ENCODE peak calls at places on chromosomes 7 and 10, in nine cellular contexts. F is A549; O is CD4-positive, alpha-beta T cell; I is left ventricle myocardium inferior; G is WERI-Rb-1; W is transverse colon; Q is tibial nerve; S is GM13976; D is endothelial cell. T is an unnamed sample.

GRCh38 chr7:82506208-82506607 is 62.6 kb upstream of the CACNA2D1 start:
- DNase-seq in F (no peak), O (no peak), I (no peak), G (no peak), W (no peak), Q (no peak), S (no peak), D (no peak), T (no peak)

GRCh38 chr10:110684800-110685446 is 40.8 kb downstream of the RBM20 start:
- DNase-seq in F (no peak), O (no peak), I (no peak), G (no peak), W (no peak), Q (no peak), S (no peak), D (no peak), T (no peak)

GRCh38 chr10:66550351-66550750 is 375.5 kb upstream of the LRRTM3 start:
- DNase-seq in F (no peak), O (no peak), I (no peak), G (no peak), W (no peak), Q (no peak), S (no peak), D (no peak), T (no peak)

GRCh38 chr10:110648743-110649651 is 4.9 kb downstream of the RBM20 start:
- DNase-seq in F (no peak), O (no peak), I (no peak), G (no peak), W (no peak), Q (no peak), S (no peak), D (no peak), T (no peak)

GRCh38 chr7:26046878-26047277 is 105.1 kb upstream of the NFE2L3 start:
- DNase-seq in F (no peak), O (no peak), I (no peak), G (no peak), W (no peak), Q (no peak), S (no peak), D (no peak), T (no peak)

GRCh38 chr7:77877800-77878199 is 79.2 kb downstream of the PHTF2 start:
- DNase-seq in F (no peak), O (no peak), I (no peak), G (no peak), W (no peak), Q (no peak), S (no peak), D (no peak), T (no peak)

GRCh38 chr7:123727071-123727837 is 21.5 kb downstream of the WASL start:
- DNase-seq in F (peak), O (no peak), I (no peak), G (no peak), W (no peak), Q (no peak), S (no peak), D (no peak), T (no peak)

GRCh38 chr7:28297821-28298439 is 114.4 kb upstream of the CREB5 start:
- DNase-seq in F (no peak), O (no peak), I (no peak), G (no peak), W (no peak), Q (no peak), S (no peak), D (no peak), T (no peak)

GRCh38 chr10:115250784-115251183 is 157.6 kb downstream of the ATRNL1 start:
- DNase-seq in F (no peak), O (no peak), I (no peak), G (no peak), W (no peak), Q (no peak), S (no peak), D (no peak), T (no peak)

GRCh38 chr10:86046845-86047460 is 319.6 kb downstream of the GRID1 start:
- DNase-seq in F (no peak), O (no peak), I (no peak), G (no peak), W (no peak), Q (no peak), S (no peak), D (no peak), T (peak)

GRCh38 chr7:46532571-46532970 is 611.5 kb upstream of the IGFBP3 start:
- DNase-seq in F (no peak), O (no peak), I (no peak), G (no peak), W (no peak), Q (no peak), S (no peak), D (no peak), T (no peak)

GRCh38 chr10:119308089-119308488 is 100.7 kb downstream of the GRK5 start:
- DNase-seq in F (no peak), O (no peak), I (no peak), G (no peak), W (no peak), Q (no peak), S (no peak), D (no peak), T (no peak)

GRCh38 chr7:43460733-43461348 is 122.1 kb upstream of the STK17A start:
- DNase-seq in F (no peak), O (no peak), I (no peak), G (no peak), W (no peak), Q (no peak), S (no peak), D (no peak), T (no peak)

GRCh38 chr10:52030051-52030867 is 283.8 kb upstream of the DKK1 start:
- DNase-seq in F (no peak), O (no peak), I (no peak), G (no peak), W (no peak), Q (no peak), S (no peak), D (no peak), T (no peak)

GRCh38 chr10:125768217-125768616 is 7.4 kb downstream of the MMP21 start:
- DNase-seq in F (no peak), O (no peak), I (no peak), G (no peak), W (no peak), Q (no peak), S (no peak), D (no peak), T (no peak)

GRCh38 chr10:15571570-15571969 is 148.2 kb downstream of the ITGA8 start:
- DNase-seq in F (no peak), O (no peak), I (peak), G (no peak), W (no peak), Q (peak), S (no peak), D (no peak), T (no peak)

GRCh38 chr10:100038561-100039071 is 28.9 kb upstream of the DNMBP start:
- DNase-seq in F (no peak), O (no peak), I (no peak), G (no peak), W (peak), Q (no peak), S (no peak), D (no peak), T (no peak)

GRCh38 chr7:133358728-133359127 is 105.8 kb downstream of the EXOC4 start:
- DNase-seq in F (no peak), O (no peak), I (no peak), G (no peak), W (no peak), Q (no peak), S (no peak), D (no peak), T (no peak)

GRCh38 chr10:48885376-48885775 is 54.3 kb downstream of the LRRC18 start:
- DNase-seq in F (peak), O (no peak), I (no peak), G (peak), W (no peak), Q (no peak), S (no peak), D (peak), T (peak)

GRCh38 chr10:84531396-84531795 is 203.0 kb downstream of the CCSER2 start:
- DNase-seq in F (no peak), O (no peak), I (no peak), G (no peak), W (no peak), Q (no peak), S (no peak), D (no peak), T (no peak)

GRCh38 chr7:50682079-50682478 is 100.6 kb downstream of the GRB10 start:
- DNase-seq in F (no peak), O (no peak), I (no peak), G (no peak), W (no peak), Q (no peak), S (no peak), D (no peak), T (no peak)

GRCh38 chr10:79178614-79179403 is 110.0 kb downstream of the ZMIZ1 start:
- DNase-seq in F (no peak), O (no peak), I (no peak), G (peak), W (no peak), Q (no peak), S (no peak), D (peak), T (no peak)

GRCh38 chr10:128092454-128092853 is 33.8 kb downstream of the MKI67 start:
- DNase-seq in F (no peak), O (no peak), I (no peak), G (no peak), W (no peak), Q (no peak), S (no peak), D (no peak), T (no peak)

GRCh38 chr10:116170815-116171250 is 102.2 kb downstream of the GFRA1 start:
- DNase-seq in F (no peak), O (no peak), I (no peak), G (peak), W (no peak), Q (no peak), S (no peak), D (no peak), T (no peak)

GRCh38 chr10:71634531-71635164 is 84.9 kb downstream of the C10orf105 start:
- DNase-seq in F (no peak), O (no peak), I (peak), G (peak), W (peak), Q (no peak), S (no peak), D (no peak), T (no peak)

GRCh38 chr10:32125023-32125422 is 68.8 kb upstream of the KIF5B start:
- DNase-seq in F (no peak), O (no peak), I (no peak), G (no peak), W (no peak), Q (no peak), S (no peak), D (no peak), T (no peak)

GRCh38 chr7:132485600-132486594 is 90.4 kb downstream of the PLXNA4 start:
- DNase-seq in F (no peak), O (peak), I (peak), G (no peak), W (no peak), Q (peak), S (no peak), D (no peak), T (peak)

GRCh38 chr10:3037182-3037581 is 30.2 kb upstream of the PFKP start:
- DNase-seq in F (no peak), O (no peak), I (no peak), G (no peak), W (no peak), Q (no peak), S (no peak), D (no peak), T (no peak)

GRCh38 chr7:151809156-151809863 is 67.6 kb downstream of the PRKAG2 start:
- DNase-seq in F (no peak), O (no peak), I (no peak), G (no peak), W (no peak), Q (no peak), S (no peak), D (no peak), T (no peak)

GRCh38 chr10:92886334-92886961 is 38.1 kb downstream of the EXOC6 start:
- DNase-seq in F (peak), O (no peak), I (no peak), G (no peak), W (no peak), Q (no peak), S (no peak), D (no peak), T (no peak)

GRCh38 chr10:97117372-97117771 is 68.4 kb downstream of the SLIT1 start:
- DNase-seq in F (peak), O (no peak), I (no peak), G (peak), W (no peak), Q (no peak), S (no peak), D (no peak), T (peak)
- TF ChIP-seq CTCF in F (peak), O (no peak), I (peak), G (peak), W (peak), Q (no peak), S (peak), D (peak), T (peak)

DNA sequence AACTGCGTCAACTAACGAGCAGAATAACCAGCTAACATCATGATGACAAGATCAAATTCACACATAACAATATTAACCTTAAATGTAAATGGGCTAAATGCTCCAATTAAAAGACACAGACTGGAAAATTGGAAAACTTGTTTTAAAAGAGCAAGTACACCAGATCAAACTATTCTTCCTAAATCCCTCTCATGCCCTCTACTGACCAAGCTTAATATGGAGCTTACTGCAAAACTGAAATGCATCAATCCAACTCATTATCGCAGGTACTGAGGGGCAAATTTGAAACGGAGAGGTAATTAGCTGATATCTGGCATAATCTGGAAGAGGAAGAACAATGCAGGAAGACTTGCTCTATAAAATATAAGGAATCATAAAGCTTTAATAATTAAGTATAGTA is 1223.8 kb downstream of the NXPH1 start:
- DNase-seq in F (no peak), O (no peak), I (no peak), G (no peak), W (no peak), Q (no peak), S (no peak), D (no peak), T (no peak)
- TF ChIP-seq CTCF in F (no peak), O (no peak), I (no peak), G (no peak), W (no peak), Q (no peak), S (no peak), D (no peak), T (no peak)

GRCh38 chr7:139617074-139617473 is 93.6 kb downstream of the CLEC2L start:
- DNase-seq in F (no peak), O (no peak), I (no peak), G (no peak), W (no peak), Q (no peak), S (no peak), D (no peak), T (no peak)

GRCh38 chr7:139614886-139615285 is 91.4 kb downstream of the CLEC2L start:
- DNase-seq in F (no peak), O (no peak), I (no peak), G (no peak), W (no peak), Q (no peak), S (no peak), D (no peak), T (no peak)

GRCh38 chr7:139620676-139621344 is 97.3 kb downstream of the CLEC2L start:
- DNase-seq in F (peak), O (peak), I (no peak), G (peak), W (peak), Q (no peak), S (peak), D (peak), T (peak)

GRCh38 chr7:139619367-139619657 is 95.8 kb downstream of the CLEC2L start:
- DNase-seq in F (no peak), O (no peak), I (no peak), G (no peak), W (no peak), Q (no peak), S (no peak), D (no peak), T (no peak)

GRCh38 chr7:139618482-139619366 is 95.2 kb downstream of the CLEC2L start:
- DNase-seq in F (peak), O (peak), I (no peak), G (peak), W (peak), Q (no peak), S (no peak), D (peak), T (peak)
- TF ChIP-seq CTCF in F (peak), O (peak), I (peak), G (peak), W (peak), Q (peak), S (no peak), D (peak), T (peak)

GRCh38 chr10:123455861-123456260 is 210.3 kb upstream of the GPR26 start:
- DNase-seq in F (peak), O (no peak), I (no peak), G (no peak), W (no peak), Q (no peak), S (no peak), D (no peak), T (no peak)

GRCh38 chr10:123451206-123451605 is 214.9 kb upstream of the GPR26 start:
- DNase-seq in F (no peak), O (no peak), I (no peak), G (no peak), W (no peak), Q (no peak), S (no peak), D (no peak), T (no peak)

GRCh38 chr10:123449234-123449962 is 216.8 kb upstream of the GPR26 start:
- DNase-seq in F (no peak), O (no peak), I (no peak), G (no peak), W (no peak), Q (no peak), S (no peak), D (no peak), T (no peak)

GRCh38 chr10:123454987-123455386 is 211.2 kb upstream of the GPR26 start:
- DNase-seq in F (no peak), O (no peak), I (no peak), G (no peak), W (no peak), Q (no peak), S (no peak), D (no peak), T (no peak)

DNA sequence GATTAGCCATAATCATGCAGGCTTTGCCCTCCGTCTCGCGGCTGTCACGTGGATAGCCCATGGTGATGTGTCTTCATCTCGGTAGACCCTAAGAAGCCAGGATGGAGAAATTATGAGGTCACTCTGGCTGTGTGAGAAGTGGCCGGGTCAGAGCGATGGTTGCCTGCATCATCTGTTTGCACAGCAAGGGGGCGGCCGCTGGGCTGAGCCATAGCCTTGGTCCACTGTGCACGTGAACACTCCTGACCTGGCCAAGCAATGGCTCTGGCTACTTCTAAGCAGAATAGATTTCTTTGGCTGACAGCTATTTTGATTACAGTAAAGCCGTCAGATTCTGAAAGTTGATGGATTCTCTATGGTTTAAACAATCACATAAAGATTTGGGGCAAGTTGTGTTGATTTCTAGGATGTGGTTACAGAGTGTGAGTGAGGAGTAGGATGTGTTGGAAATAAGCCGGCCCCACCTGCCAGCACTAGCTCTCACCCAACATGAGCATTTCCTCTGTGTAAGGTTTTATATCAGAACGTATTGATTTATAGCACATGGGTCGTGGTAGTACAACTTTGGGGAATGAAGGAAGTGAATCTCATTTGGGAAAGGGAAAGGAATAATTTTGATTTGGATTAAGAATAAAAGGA is 214.4 kb upstream of the GPR26 start:
- DNase-seq in F (peak), O (no peak), I (no peak), G (no peak), W (no peak), Q (no peak), S (no peak), D (no peak), T (no peak)
- TF ChIP-seq CTCF in F (no peak), O (no peak), I (no peak), G (peak), W (no peak), Q (no peak), S (no peak), D (no peak), T (no peak)

GRCh38 chr7:157895520-157896375 is 558.9 kb downstream of the DNAJB6 start:
- DNase-seq in F (no peak), O (no peak), I (no peak), G (no peak), W (no peak), Q (no peak), S (no peak), D (no peak), T (no peak)

GRCh38 chr7:157890921-157891401 is 554.2 kb downstream of the DNAJB6 start:
- DNase-seq in F (no peak), O (no peak), I (no peak), G (no peak), W (no peak), Q (no peak), S (no peak), D (no peak), T (peak)

GRCh38 chr7:157896774-157897555 is 560.2 kb downstream of the DNAJB6 start:
- DNase-seq in F (no peak), O (no peak), I (no peak), G (no peak), W (no peak), Q (no peak), S (no peak), D (no peak), T (no peak)

GRCh38 chr7:157892751-157893150 is 555.9 kb downstream of the DNAJB6 start:
- DNase-seq in F (no peak), O (no peak), I (no peak), G (no peak), W (no peak), Q (no peak), S (no peak), D (no peak), T (no peak)

DNA sequence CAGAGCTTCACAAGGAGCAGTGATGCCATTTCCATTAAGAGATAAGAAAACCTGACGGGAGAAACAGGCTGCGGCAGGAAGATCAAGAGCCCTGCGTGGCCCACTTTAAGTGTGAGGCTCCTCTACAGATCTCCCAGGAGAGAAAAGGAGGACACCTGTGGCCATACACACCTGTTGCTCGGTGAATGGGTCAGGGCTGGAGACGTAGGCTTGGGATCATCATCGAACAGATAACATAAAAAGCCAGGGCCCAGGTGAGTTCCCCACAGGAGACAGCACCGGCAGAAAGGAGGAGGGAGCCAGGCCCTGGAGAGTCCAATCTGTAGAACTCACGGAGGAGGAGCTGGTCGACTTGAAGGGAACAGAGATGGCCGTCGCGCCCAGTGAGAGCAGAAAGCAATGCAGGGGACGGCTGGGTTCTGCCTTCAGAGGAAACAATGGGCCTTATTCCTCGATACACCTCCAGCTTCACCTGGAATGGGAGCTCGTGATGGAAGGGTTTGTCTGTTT is 556.8 kb downstream of the DNAJB6 start:
- DNase-seq in F (no peak), O (no peak), I (no peak), G (no peak), W (no peak), Q (no peak), S (no peak), D (no peak), T (no peak)
- TF ChIP-seq CTCF in F (no peak), O (no peak), I (no peak), G (no peak), W (no peak), Q (no peak), S (no peak), D (no peak), T (no peak)